ENCODE peak calls at places on chromosome 2, in five cellular contexts. One of them, this sample, is unnamed. For H3K4me1 and H3K9me3, the result is how much of the 10 kb centered on the place peaks cover.

GRCh38 chr2:20593072-20594034 is 57.5 kb downstream of the HS1BP3 start:
- DNase-seq in HCT116: no peak
- DNase-seq in iPS DF 6.9: no peak
- DNase-seq in heart left ventricle: no peak
- DNase-seq in Caco-2: peak
- DNase-seq in this sample: peak

GRCh38 chr2:79393806-79394484 is 118.9 kb upstream of the CTNNA2 start:
- DNase-seq in HCT116: no peak
- DNase-seq in iPS DF 6.9: no peak
- DNase-seq in heart left ventricle: peak
- DNase-seq in Caco-2: no peak
- DNase-seq in this sample: peak

GRCh38 chr2:229980440-229981184 is 58.3 kb downstream of the FBXO36 start:
- DNase-seq in HCT116: no peak
- DNase-seq in iPS DF 6.9: no peak
- DNase-seq in heart left ventricle: peak
- DNase-seq in Caco-2: no peak
- DNase-seq in this sample: peak

GRCh38 chr2:8800821-8801220 is 36.6 kb downstream of the KIDINS220 start:
- DNase-seq in HCT116: no peak
- DNase-seq in iPS DF 6.9: no peak
- DNase-seq in heart left ventricle: no peak
- DNase-seq in Caco-2: no peak
- DNase-seq in this sample: no peak

GRCh38 chr2:234363011-234363487 is 133.8 kb downstream of the ARL4C start:
- DNase-seq in HCT116: peak
- DNase-seq in iPS DF 6.9: peak
- DNase-seq in heart left ventricle: no peak
- DNase-seq in Caco-2: peak
- DNase-seq in this sample: no peak

GRCh38 chr2:146893500-146894041 is 951.3 kb upstream of the ACVR2A start:
- DNase-seq in HCT116: no peak
- DNase-seq in iPS DF 6.9: no peak
- DNase-seq in heart left ventricle: no peak
- DNase-seq in Caco-2: no peak
- DNase-seq in this sample: peak

GRCh38 chr2:210961249-210961648 is 404.9 kb downstream of the CPS1 start:
- DNase-seq in HCT116: no peak
- DNase-seq in iPS DF 6.9: no peak
- DNase-seq in heart left ventricle: no peak
- DNase-seq in Caco-2: no peak
- DNase-seq in this sample: no peak

GRCh38 chr2:229433351-229433750 is 162.3 kb upstream of the PID1 start:
- DNase-seq in HCT116: no peak
- DNase-seq in iPS DF 6.9: no peak
- DNase-seq in heart left ventricle: no peak
- DNase-seq in Caco-2: no peak
- DNase-seq in this sample: no peak

GRCh38 chr2:238657132-238658053 is 190.5 kb upstream of the TWIST2 start:
- DNase-seq in HCT116: no peak
- DNase-seq in iPS DF 6.9: no peak
- DNase-seq in heart left ventricle: no peak
- DNase-seq in Caco-2: no peak
- DNase-seq in this sample: no peak

GRCh38 chr2:47193607-47194006 is 38.5 kb upstream of the STPG4 start:
- DNase-seq in HCT116: no peak
- DNase-seq in iPS DF 6.9: no peak
- DNase-seq in heart left ventricle: no peak
- DNase-seq in Caco-2: no peak
- DNase-seq in this sample: peak

GRCh38 chr2:188628989-188629889 is 337.6 kb downstream of the GULP1 start:
- DNase-seq in HCT116: peak
- DNase-seq in iPS DF 6.9: no peak
- DNase-seq in heart left ventricle: no peak
- DNase-seq in Caco-2: no peak
- DNase-seq in this sample: no peak

GRCh38 chr2:151842830-151843668 is 14.8 kb upstream of the ARL5A start:
- DNase-seq in HCT116: no peak
- DNase-seq in iPS DF 6.9: no peak
- DNase-seq in heart left ventricle: no peak
- DNase-seq in Caco-2: no peak
- DNase-seq in this sample: no peak

GRCh38 chr2:49255325-49256023 is 101.2 kb upstream of the FSHR start:
- DNase-seq in HCT116: no peak
- DNase-seq in iPS DF 6.9: no peak
- DNase-seq in heart left ventricle: no peak
- DNase-seq in Caco-2: no peak
- DNase-seq in this sample: no peak

GRCh38 chr2:98175811-98176210 is 88.8 kb downstream of the VWA3B start:
- DNase-seq in HCT116: peak
- DNase-seq in iPS DF 6.9: no peak
- DNase-seq in heart left ventricle: no peak
- DNase-seq in Caco-2: no peak
- DNase-seq in this sample: no peak

GRCh38 chr2:146927080-146927714 is 917.6 kb upstream of the ACVR2A start:
- DNase-seq in HCT116: peak
- DNase-seq in iPS DF 6.9: peak
- DNase-seq in heart left ventricle: no peak
- DNase-seq in Caco-2: peak
- DNase-seq in this sample: peak

GRCh38 chr2:119659601-119660342 is 19.2 kb upstream of the TMEM177 start:
- DNase-seq in HCT116: peak
- DNase-seq in iPS DF 6.9: no peak
- DNase-seq in heart left ventricle: peak
- DNase-seq in Caco-2: no peak
- DNase-seq in this sample: peak

GRCh38 chr2:43791035-43791434 is 17.2 kb downstream of the DYNC2LI1 start:
- DNase-seq in HCT116: no peak
- DNase-seq in iPS DF 6.9: no peak
- DNase-seq in heart left ventricle: no peak
- DNase-seq in Caco-2: no peak
- DNase-seq in this sample: no peak

GRCh38 chr2:223826995-223827394 is 10.4 kb downstream of the AP1S3 start:
- DNase-seq in HCT116: no peak
- DNase-seq in iPS DF 6.9: no peak
- DNase-seq in heart left ventricle: no peak
- DNase-seq in Caco-2: no peak
- DNase-seq in this sample: no peak

GRCh38 chr2:111634050-111634784 is 249.8 kb downstream of the ANAPC1 start:
- DNase-seq in HCT116: no peak
- DNase-seq in iPS DF 6.9: no peak
- DNase-seq in heart left ventricle: no peak
- DNase-seq in Caco-2: no peak
- DNase-seq in this sample: no peak

GRCh38 chr2:209468796-209469325 is 45.0 kb downstream of the MAP2 start:
- DNase-seq in HCT116: no peak
- DNase-seq in iPS DF 6.9: no peak
- DNase-seq in heart left ventricle: no peak
- DNase-seq in Caco-2: no peak
- DNase-seq in this sample: no peak

GRCh38 chr2:180730976-180731375 is 249.4 kb upstream of the UBE2E3 start:
- DNase-seq in HCT116: no peak
- DNase-seq in iPS DF 6.9: no peak
- DNase-seq in heart left ventricle: no peak
- DNase-seq in Caco-2: no peak
- DNase-seq in this sample: no peak

DNA sequence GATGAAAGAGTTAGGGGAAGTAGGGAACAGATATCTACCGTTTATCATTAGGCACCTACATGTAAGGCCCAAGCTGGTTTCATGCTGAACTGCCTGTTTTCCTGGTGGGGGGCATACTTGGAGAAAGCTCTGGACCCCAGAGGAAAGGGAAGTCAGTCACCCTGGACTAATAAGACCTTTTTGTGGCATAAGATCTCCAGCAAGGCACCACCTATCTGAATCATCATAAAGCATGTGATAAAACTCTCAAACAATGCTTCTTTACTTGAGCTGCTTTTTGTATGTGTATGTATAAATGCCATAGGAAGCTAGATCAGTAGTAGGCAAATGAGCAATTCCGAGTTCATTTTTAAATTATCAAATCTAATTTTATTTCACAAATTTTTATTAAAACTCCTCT is 104.8 kb downstream of the TANC1 start:
- DNase-seq in HCT116: no peak
- DNase-seq in iPS DF 6.9: no peak
- DNase-seq in heart left ventricle: no peak
- DNase-seq in Caco-2: no peak
- DNase-seq in this sample: no peak
- H3K4me1 ChIP-seq in HCT116: under half
- H3K4me1 ChIP-seq in iPS DF 6.9: under half
- H3K4me1 ChIP-seq in heart left ventricle: half or more
- H3K4me1 ChIP-seq in Caco-2: under half
- H3K4me1 ChIP-seq in this sample: under half

GRCh38 chr2:239829326-239829725 is 195.8 kb downstream of the NDUFA10 start:
- DNase-seq in HCT116: no peak
- DNase-seq in iPS DF 6.9: no peak
- DNase-seq in heart left ventricle: no peak
- DNase-seq in Caco-2: no peak
- DNase-seq in this sample: no peak
- H3K9me3 ChIP-seq in HCT116: under half
- H3K9me3 ChIP-seq in iPS DF 6.9: under half
- H3K9me3 ChIP-seq in heart left ventricle: under half
- H3K9me3 ChIP-seq in Caco-2: under half
- H3K9me3 ChIP-seq in this sample: under half

DNA sequence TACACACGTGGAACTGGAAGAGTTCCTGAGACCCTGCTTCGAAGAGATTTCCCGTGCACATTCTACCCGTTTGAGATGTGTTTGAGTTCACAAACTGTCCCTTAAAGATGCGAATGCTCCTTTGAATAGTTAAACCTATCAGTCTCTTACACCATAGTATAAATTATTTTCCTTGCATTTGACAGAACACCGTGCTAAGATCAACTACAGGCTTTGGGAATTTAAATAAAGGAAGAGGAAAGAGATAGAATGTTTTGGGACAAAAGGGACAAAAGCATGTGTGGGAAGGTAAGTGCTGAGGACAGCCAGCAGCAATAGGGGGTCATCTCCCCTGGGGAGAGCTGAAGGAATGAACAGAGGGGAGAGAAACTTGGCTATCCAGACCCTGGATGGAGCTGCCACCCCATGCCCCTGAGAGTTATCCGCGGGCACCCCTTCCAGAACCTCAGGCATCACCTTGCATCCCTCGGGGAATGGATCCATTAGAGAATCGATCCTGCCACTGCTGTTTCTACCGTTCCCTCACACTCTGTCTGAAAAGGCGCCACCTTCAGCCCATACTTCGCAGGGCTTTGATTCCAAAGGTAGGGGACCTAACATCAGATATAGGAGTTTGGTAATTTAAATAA is 890 bp upstream of the ADCY3 start:
- DNase-seq in HCT116: no peak
- DNase-seq in iPS DF 6.9: no peak
- DNase-seq in heart left ventricle: no peak
- DNase-seq in Caco-2: no peak
- DNase-seq in this sample: no peak
- H3K4me3 ChIP-seq in HCT116: peak
- H3K4me3 ChIP-seq in iPS DF 6.9: peak
- H3K4me3 ChIP-seq in heart left ventricle: peak
- H3K4me3 ChIP-seq in Caco-2: peak
- H3K4me3 ChIP-seq in this sample: peak

DNA sequence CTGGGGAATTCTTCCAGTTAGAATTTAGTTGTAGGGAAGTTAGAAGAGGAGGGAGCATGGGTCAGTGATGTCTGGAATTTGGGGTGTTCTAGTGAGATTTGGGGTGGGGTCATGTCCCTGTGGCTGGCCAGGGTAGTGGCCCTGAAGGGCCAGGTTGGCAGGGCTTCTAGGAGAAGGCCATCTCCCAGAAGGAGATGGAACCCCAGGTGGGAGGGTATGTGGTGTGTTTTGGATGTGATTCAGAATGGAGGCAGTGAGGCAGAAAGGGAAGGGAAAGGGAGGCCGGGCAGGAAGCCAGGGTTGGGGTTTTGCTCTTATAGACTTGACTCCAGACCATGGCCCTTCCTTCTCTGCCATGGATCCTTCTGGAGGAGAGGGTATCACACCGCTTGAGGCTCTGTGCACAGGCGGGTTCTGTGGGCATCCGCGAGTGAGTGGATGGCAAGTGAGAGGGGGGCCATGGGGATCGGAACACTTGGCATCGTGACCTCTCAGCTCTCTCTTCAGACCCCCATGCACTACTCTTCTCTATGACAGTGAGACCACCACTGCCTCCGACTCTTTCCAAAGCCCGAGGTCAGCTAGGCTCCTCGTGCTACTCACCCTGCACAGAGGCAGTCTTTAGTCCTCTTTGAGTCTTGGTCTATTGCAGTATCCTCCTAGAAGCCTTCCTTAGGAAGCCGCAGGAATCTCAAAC is 7.3 kb downstream of the GREB1 start:
- DNase-seq in HCT116: no peak
- DNase-seq in iPS DF 6.9: no peak
- DNase-seq in heart left ventricle: no peak
- DNase-seq in Caco-2: no peak
- DNase-seq in this sample: no peak
- H3K4me1 ChIP-seq in HCT116: under half
- H3K4me1 ChIP-seq in iPS DF 6.9: under half
- H3K4me1 ChIP-seq in heart left ventricle: under half
- H3K4me1 ChIP-seq in Caco-2: under half
- H3K4me1 ChIP-seq in this sample: under half

GRCh38 chr2:135969655-135970387 is 15.6 kb downstream of the DARS1 start:
- DNase-seq in HCT116: no peak
- DNase-seq in iPS DF 6.9: no peak
- DNase-seq in heart left ventricle: no peak
- DNase-seq in Caco-2: no peak
- DNase-seq in this sample: no peak

GRCh38 chr2:135975702-135976101 is 9.7 kb downstream of the DARS1 start:
- DNase-seq in HCT116: no peak
- DNase-seq in iPS DF 6.9: no peak
- DNase-seq in heart left ventricle: no peak
- DNase-seq in Caco-2: no peak
- DNase-seq in this sample: no peak

GRCh38 chr2:135974036-135974435 is 11.4 kb downstream of the DARS1 start:
- DNase-seq in HCT116: no peak
- DNase-seq in iPS DF 6.9: no peak
- DNase-seq in heart left ventricle: no peak
- DNase-seq in Caco-2: no peak
- DNase-seq in this sample: no peak
- H3K9me3 ChIP-seq in HCT116: under half
- H3K9me3 ChIP-seq in iPS DF 6.9: under half
- H3K9me3 ChIP-seq in heart left ventricle: under half
- H3K9me3 ChIP-seq in Caco-2: under half
- H3K9me3 ChIP-seq in this sample: under half

DNA sequence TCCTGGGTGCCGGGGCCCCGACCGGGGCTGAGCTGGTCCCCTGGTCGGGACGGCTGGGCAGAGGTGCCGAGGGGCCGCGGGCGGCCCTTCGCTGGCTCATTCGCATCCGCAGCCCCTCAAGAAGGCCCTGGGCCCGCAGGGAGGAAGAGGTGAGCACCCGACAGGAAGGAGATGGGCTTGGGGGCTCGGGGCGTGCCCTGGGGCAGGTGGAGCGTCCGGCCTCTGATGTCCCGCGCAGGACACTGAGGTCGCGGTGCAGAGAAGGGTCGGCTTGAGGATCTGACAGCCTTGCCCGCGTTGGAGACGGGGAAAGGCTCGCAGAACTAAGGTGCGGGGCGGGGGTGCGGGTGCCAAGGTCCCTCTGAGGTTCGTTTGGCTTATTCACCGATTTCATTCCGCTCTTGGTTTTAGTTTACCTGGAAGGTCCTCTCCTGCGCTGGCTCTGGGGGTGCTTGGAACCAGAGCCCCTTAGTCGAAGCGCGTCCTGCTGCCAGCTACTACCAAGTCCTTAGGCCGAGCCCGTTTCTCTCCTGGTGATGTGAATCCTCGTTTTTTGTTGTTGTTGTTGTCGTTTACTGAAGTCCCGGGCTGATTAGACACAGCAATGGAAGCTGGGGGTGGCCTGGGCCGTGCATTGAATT is 18.9 kb upstream of the CD8A start:
- DNase-seq in HCT116: no peak
- DNase-seq in iPS DF 6.9: no peak
- DNase-seq in heart left ventricle: no peak
- DNase-seq in Caco-2: no peak
- DNase-seq in this sample: no peak
- H3K4me3 ChIP-seq in HCT116: no peak
- H3K4me3 ChIP-seq in iPS DF 6.9: no peak
- H3K4me3 ChIP-seq in heart left ventricle: peak
- H3K4me3 ChIP-seq in Caco-2: no peak
- H3K4me3 ChIP-seq in this sample: no peak